ENCODE peak calls at places on chromosomes 7 and 10, in nine cellular contexts. One of them, this sample, is unnamed.

GRCh38 chr10:85048644-85049043 is 720.3 kb downstream of the CCSER2 start:
- DNase-seq in small intestine: no peak
- DNase-seq in cardiac muscle cell: no peak
- DNase-seq in HepG2: no peak
- DNase-seq in skeletal muscle cell: no peak
- DNase-seq in HFF-Myc: no peak
- DNase-seq in GM23338: no peak
- DNase-seq in Panc1: no peak
- DNase-seq in pancreas: no peak
- DNase-seq in this sample: no peak

GRCh38 chr7:148699024-148699771 is 495 bp downstream of the CUL1 start:
- DNase-seq in HFF-Myc: no peak
- DNase-seq in GM23338: peak; percentile 71
- DNase-seq in small intestine: peak; percentile 74
- DNase-seq in skeletal muscle cell: no peak
- DNase-seq in HepG2: peak; percentile 65
- DNase-seq in cardiac muscle cell: peak; percentile 73
- DNase-seq in Panc1: no peak
- DNase-seq in pancreas: peak; percentile 56
- DNase-seq in this sample: peak; percentile 88

GRCh38 chr10:124179308-124180043 is 86.1 kb upstream of the CHST15 start:
- DNase-seq in pancreas: no peak
- DNase-seq in Panc1: no peak
- DNase-seq in cardiac muscle cell: no peak
- DNase-seq in small intestine: no peak
- DNase-seq in HepG2: no peak
- DNase-seq in GM23338: no peak
- DNase-seq in HFF-Myc: no peak
- DNase-seq in skeletal muscle cell: no peak
- DNase-seq in this sample: no peak

GRCh38 chr10:63608511-63608910 is 87.3 kb downstream of the REEP3 start:
- DNase-seq in Panc1: no peak
- DNase-seq in pancreas: no peak
- DNase-seq in cardiac muscle cell: no peak
- DNase-seq in GM23338: no peak
- DNase-seq in HFF-Myc: no peak
- DNase-seq in HepG2: no peak
- DNase-seq in skeletal muscle cell: no peak
- DNase-seq in small intestine: no peak
- DNase-seq in this sample: peak; percentile 68

GRCh38 chr10:89118091-89118490 is 89.0 kb downstream of the CH25H start:
- DNase-seq in cardiac muscle cell: peak; percentile 35
- DNase-seq in HFF-Myc: no peak
- DNase-seq in Panc1: no peak
- DNase-seq in pancreas: no peak
- DNase-seq in skeletal muscle cell: peak; percentile 61
- DNase-seq in small intestine: no peak
- DNase-seq in GM23338: no peak
- DNase-seq in HepG2: no peak
- DNase-seq in this sample: no peak

GRCh38 chr7:4683884-4684565 is 1.9 kb downstream of the FOXK1 start:
- DNase-seq in skeletal muscle cell: no peak
- DNase-seq in small intestine: peak; percentile 71
- DNase-seq in pancreas: peak; percentile 54
- DNase-seq in Panc1: peak; percentile 55
- DNase-seq in GM23338: no peak
- DNase-seq in cardiac muscle cell: peak; percentile 64
- DNase-seq in HFF-Myc: no peak
- DNase-seq in HepG2: peak; percentile 41
- DNase-seq in this sample: peak; percentile 57

GRCh38 chr7:85052894-85053293 is 134.0 kb downstream of the SEMA3D start:
- DNase-seq in HepG2: no peak
- DNase-seq in pancreas: no peak
- DNase-seq in GM23338: no peak
- DNase-seq in small intestine: no peak
- DNase-seq in Panc1: no peak
- DNase-seq in cardiac muscle cell: no peak
- DNase-seq in skeletal muscle cell: no peak
- DNase-seq in HFF-Myc: no peak
- DNase-seq in this sample: no peak

GRCh38 chr7:74355091-74355490 is 65.9 kb downstream of the CLIP2 start:
- DNase-seq in cardiac muscle cell: peak; percentile 88
- DNase-seq in small intestine: peak; percentile 22
- DNase-seq in skeletal muscle cell: peak; percentile 30
- DNase-seq in HepG2: peak; percentile 20
- DNase-seq in pancreas: peak; percentile 43
- DNase-seq in GM23338: no peak
- DNase-seq in Panc1: peak; percentile 51
- DNase-seq in HFF-Myc: peak; percentile 78
- DNase-seq in this sample: no peak

GRCh38 chr10:21161647-21162046 is 264.5 kb upstream of the NEBL start:
- DNase-seq in pancreas: no peak
- DNase-seq in small intestine: no peak
- DNase-seq in HFF-Myc: no peak
- DNase-seq in GM23338: peak; percentile 92
- DNase-seq in cardiac muscle cell: no peak
- DNase-seq in Panc1: no peak
- DNase-seq in HepG2: no peak
- DNase-seq in skeletal muscle cell: no peak
- DNase-seq in this sample: no peak

GRCh38 chr7:30142710-30143109 is 7.9 kb downstream of the MTURN start:
- DNase-seq in GM23338: no peak
- DNase-seq in HFF-Myc: no peak
- DNase-seq in cardiac muscle cell: peak; percentile 33
- DNase-seq in Panc1: no peak
- DNase-seq in pancreas: peak; percentile 43
- DNase-seq in HepG2: peak; percentile 53
- DNase-seq in small intestine: no peak
- DNase-seq in skeletal muscle cell: no peak
- DNase-seq in this sample: no peak

GRCh38 chr10:75293456-75293840 is 57.7 kb upstream of the COMTD1 start:
- DNase-seq in cardiac muscle cell: peak; percentile 9
- DNase-seq in pancreas: no peak
- DNase-seq in Panc1: no peak
- DNase-seq in GM23338: no peak
- DNase-seq in skeletal muscle cell: no peak
- DNase-seq in small intestine: no peak
- DNase-seq in HepG2: no peak
- DNase-seq in HFF-Myc: no peak
- DNase-seq in this sample: no peak

GRCh38 chr10:75294031-75294437 is 58.3 kb upstream of the COMTD1 start:
- DNase-seq in cardiac muscle cell: no peak
- DNase-seq in HFF-Myc: no peak
- DNase-seq in skeletal muscle cell: no peak
- DNase-seq in HepG2: no peak
- DNase-seq in pancreas: no peak
- DNase-seq in GM23338: no peak
- DNase-seq in Panc1: no peak
- DNase-seq in small intestine: no peak
- DNase-seq in this sample: no peak

GRCh38 chr10:75292794-75293455 is 57.2 kb upstream of the COMTD1 start:
- DNase-seq in HFF-Myc: no peak
- DNase-seq in GM23338: no peak
- DNase-seq in cardiac muscle cell: no peak
- DNase-seq in Panc1: no peak
- DNase-seq in small intestine: no peak
- DNase-seq in pancreas: no peak
- DNase-seq in HepG2: no peak
- DNase-seq in skeletal muscle cell: no peak
- DNase-seq in this sample: no peak

GRCh38 chr10:75294518-75294865 is 58.7 kb upstream of the COMTD1 start:
- DNase-seq in HFF-Myc: no peak
- DNase-seq in pancreas: peak; percentile 67
- DNase-seq in HepG2: no peak
- DNase-seq in small intestine: no peak
- DNase-seq in GM23338: peak; percentile 31
- DNase-seq in Panc1: no peak
- DNase-seq in skeletal muscle cell: no peak
- DNase-seq in cardiac muscle cell: no peak
- DNase-seq in this sample: no peak

GRCh38 chr10:75291800-75292199 is 56.0 kb upstream of the COMTD1 start:
- DNase-seq in HFF-Myc: no peak
- DNase-seq in GM23338: no peak
- DNase-seq in cardiac muscle cell: no peak
- DNase-seq in HepG2: no peak
- DNase-seq in small intestine: no peak
- DNase-seq in pancreas: no peak
- DNase-seq in Panc1: no peak
- DNase-seq in skeletal muscle cell: no peak
- DNase-seq in this sample: no peak
- H3K4me3 ChIP-seq in HFF-Myc: no peak overlapping the region
- H3K4me3 ChIP-seq in GM23338: no peak overlapping the region
- H3K4me3 ChIP-seq in cardiac muscle cell: no peak overlapping the region
- H3K4me3 ChIP-seq in HepG2: no peak overlapping the region
- H3K4me3 ChIP-seq in small intestine: no peak overlapping the region
- H3K4me3 ChIP-seq in pancreas: no peak overlapping the region
- H3K4me3 ChIP-seq in Panc1: no peak overlapping the region
- H3K4me3 ChIP-seq in skeletal muscle cell: no peak overlapping the region
- H3K4me3 ChIP-seq in this sample: no peak overlapping the region

GRCh38 chr7:26196305-26196704 is 4.2 kb downstream of the HNRNPA2B1 start:
- DNase-seq in Panc1: no peak
- DNase-seq in pancreas: no peak
- DNase-seq in small intestine: no peak
- DNase-seq in GM23338: no peak
- DNase-seq in HepG2: no peak
- DNase-seq in cardiac muscle cell: no peak
- DNase-seq in HFF-Myc: no peak
- DNase-seq in skeletal muscle cell: no peak
- DNase-seq in this sample: peak; percentile 40
- H3K4me3 ChIP-seq in Panc1: peak overlapping the region; percentile 97
- H3K4me3 ChIP-seq in pancreas: peak overlapping the region; percentile 93
- H3K4me3 ChIP-seq in small intestine: peak overlapping the region; percentile 14
- H3K4me3 ChIP-seq in GM23338: peak overlapping the region; percentile 71
- H3K4me3 ChIP-seq in HepG2: peak overlapping the region; percentile 99
- H3K4me3 ChIP-seq in cardiac muscle cell: no peak overlapping the region
- H3K4me3 ChIP-seq in HFF-Myc: peak overlapping the region; percentile 87
- H3K4me3 ChIP-seq in skeletal muscle cell: no peak overlapping the region
- H3K4me3 ChIP-seq in this sample: no peak overlapping the region

GRCh38 chr10:99233680-99234018 is 2.0 kb downstream of the HPSE2 start:
- DNase-seq in HepG2: no peak
- DNase-seq in GM23338: no peak
- DNase-seq in small intestine: no peak
- DNase-seq in Panc1: no peak
- DNase-seq in HFF-Myc: no peak
- DNase-seq in pancreas: no peak
- DNase-seq in skeletal muscle cell: no peak
- DNase-seq in cardiac muscle cell: peak; percentile 5
- DNase-seq in this sample: no peak
- H3K4me3 ChIP-seq in HepG2: no peak overlapping the region
- H3K4me3 ChIP-seq in GM23338: peak overlapping the region; percentile 75
- H3K4me3 ChIP-seq in small intestine: no peak overlapping the region
- H3K4me3 ChIP-seq in Panc1: no peak overlapping the region
- H3K4me3 ChIP-seq in HFF-Myc: peak overlapping the region; percentile 41
- H3K4me3 ChIP-seq in pancreas: peak overlapping the region; percentile 13
- H3K4me3 ChIP-seq in skeletal muscle cell: peak overlapping the region; percentile 45
- H3K4me3 ChIP-seq in cardiac muscle cell: peak overlapping the region; percentile 36
- H3K4me3 ChIP-seq in this sample: no peak overlapping the region

GRCh38 chr10:11875499-11876281 is 52.5 kb downstream of the PROSER2 start:
- DNase-seq in HepG2: peak; percentile 96
- DNase-seq in small intestine: peak; percentile 93
- DNase-seq in GM23338: peak; percentile 58
- DNase-seq in pancreas: peak; percentile 85
- DNase-seq in skeletal muscle cell: peak; percentile 19
- DNase-seq in Panc1: peak; percentile 48
- DNase-seq in HFF-Myc: peak; percentile 67
- DNase-seq in cardiac muscle cell: peak; percentile 91
- DNase-seq in this sample: no peak
- H3K4me3 ChIP-seq in HepG2: peak overlapping the region; percentile 49
- H3K4me3 ChIP-seq in small intestine: no peak overlapping the region
- H3K4me3 ChIP-seq in GM23338: no peak overlapping the region
- H3K4me3 ChIP-seq in pancreas: no peak overlapping the region
- H3K4me3 ChIP-seq in skeletal muscle cell: no peak overlapping the region
- H3K4me3 ChIP-seq in Panc1: no peak overlapping the region
- H3K4me3 ChIP-seq in HFF-Myc: no peak overlapping the region
- H3K4me3 ChIP-seq in cardiac muscle cell: no peak overlapping the region
- H3K4me3 ChIP-seq in this sample: no peak overlapping the region

DNA sequence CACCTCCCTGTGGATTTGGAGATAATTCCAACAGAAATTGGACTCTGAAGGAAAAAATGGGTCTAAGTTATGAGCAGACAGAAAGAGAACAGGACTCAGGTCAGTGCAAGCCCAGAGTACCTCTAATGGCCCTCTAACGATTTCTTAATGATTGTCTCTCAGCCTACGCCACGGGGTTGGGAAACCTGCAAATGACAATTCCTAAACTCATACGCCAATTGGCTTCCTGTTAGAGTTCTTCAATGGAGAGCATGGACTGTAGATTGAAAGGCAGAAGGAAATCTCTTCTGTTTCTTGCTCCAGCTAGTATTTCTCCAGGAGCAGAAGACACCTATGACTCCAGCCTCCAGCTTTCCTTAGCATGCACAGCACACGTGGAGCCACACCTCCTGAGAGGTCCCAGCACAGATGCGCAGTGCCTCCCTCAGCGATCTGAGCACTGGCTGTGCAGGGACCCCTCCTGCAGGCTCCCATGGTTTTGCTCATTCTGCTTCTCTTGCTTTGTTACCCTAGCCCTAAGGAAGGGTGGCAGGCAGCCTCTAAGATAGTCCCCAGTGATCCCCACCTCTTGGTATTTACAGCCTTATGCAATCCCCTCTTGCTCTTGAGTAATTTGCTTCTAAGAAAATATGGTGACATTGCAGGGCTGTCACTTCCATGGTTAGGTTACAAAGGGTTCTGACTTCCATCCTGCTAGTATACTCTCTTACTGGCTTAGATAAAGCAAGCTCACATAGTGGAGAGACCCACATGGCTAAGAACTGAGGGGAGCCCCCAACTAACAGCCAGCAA is 30.1 kb downstream of the DENND11 start:
- DNase-seq in HepG2: no peak
- DNase-seq in cardiac muscle cell: no peak
- DNase-seq in GM23338: no peak
- DNase-seq in pancreas: no peak
- DNase-seq in Panc1: no peak
- DNase-seq in skeletal muscle cell: no peak
- DNase-seq in small intestine: no peak
- DNase-seq in HFF-Myc: no peak
- DNase-seq in this sample: no peak
- H3K4me3 ChIP-seq in HepG2: no peak overlapping the region
- H3K4me3 ChIP-seq in cardiac muscle cell: no peak overlapping the region
- H3K4me3 ChIP-seq in GM23338: no peak overlapping the region
- H3K4me3 ChIP-seq in pancreas: no peak overlapping the region
- H3K4me3 ChIP-seq in Panc1: no peak overlapping the region
- H3K4me3 ChIP-seq in skeletal muscle cell: no peak overlapping the region
- H3K4me3 ChIP-seq in small intestine: no peak overlapping the region
- H3K4me3 ChIP-seq in HFF-Myc: no peak overlapping the region
- H3K4me3 ChIP-seq in this sample: no peak overlapping the region

GRCh38 chr7:157841757-157842390 is 505.1 kb downstream of the DNAJB6 start:
- DNase-seq in cardiac muscle cell: no peak
- DNase-seq in pancreas: no peak
- DNase-seq in HepG2: no peak
- DNase-seq in HFF-Myc: no peak
- DNase-seq in skeletal muscle cell: no peak
- DNase-seq in Panc1: no peak
- DNase-seq in small intestine: no peak
- DNase-seq in GM23338: no peak
- DNase-seq in this sample: no peak
- H3K4me3 ChIP-seq in cardiac muscle cell: no peak overlapping the region
- H3K4me3 ChIP-seq in pancreas: no peak overlapping the region
- H3K4me3 ChIP-seq in HepG2: no peak overlapping the region
- H3K4me3 ChIP-seq in HFF-Myc: no peak overlapping the region
- H3K4me3 ChIP-seq in skeletal muscle cell: no peak overlapping the region
- H3K4me3 ChIP-seq in Panc1: no peak overlapping the region
- H3K4me3 ChIP-seq in small intestine: no peak overlapping the region
- H3K4me3 ChIP-seq in GM23338: no peak overlapping the region
- H3K4me3 ChIP-seq in this sample: no peak overlapping the region

GRCh38 chr10:10431422-10432066 is 586.1 kb upstream of the CELF2 start:
- DNase-seq in GM23338: no peak
- DNase-seq in HFF-Myc: no peak
- DNase-seq in pancreas: no peak
- DNase-seq in HepG2: no peak
- DNase-seq in skeletal muscle cell: no peak
- DNase-seq in cardiac muscle cell: no peak
- DNase-seq in Panc1: no peak
- DNase-seq in small intestine: no peak
- DNase-seq in this sample: no peak
- H3K4me3 ChIP-seq in GM23338: no peak overlapping the region
- H3K4me3 ChIP-seq in HFF-Myc: no peak overlapping the region
- H3K4me3 ChIP-seq in pancreas: no peak overlapping the region
- H3K4me3 ChIP-seq in HepG2: no peak overlapping the region
- H3K4me3 ChIP-seq in skeletal muscle cell: no peak overlapping the region
- H3K4me3 ChIP-seq in cardiac muscle cell: no peak overlapping the region
- H3K4me3 ChIP-seq in Panc1: no peak overlapping the region
- H3K4me3 ChIP-seq in small intestine: no peak overlapping the region
- H3K4me3 ChIP-seq in this sample: no peak overlapping the region